ENCODE peak calls at places on chromosomes 2 and 18, in four cellular contexts. I is T-helper 1 cell, R is coronary artery, Y is lower leg skin. F is an unnamed sample.

GRCh38 chr2:235674116-235674515 is 180.3 kb downstream of the AGAP1 start:
- DNase-seq in R (no peak), I (no peak), Y (no peak), F (no peak)

GRCh38 chr2:170377469-170378207 is 199.7 kb downstream of the MYO3B start:
- DNase-seq in R (no peak), Y (no peak), I (no peak), F (no peak)

GRCh38 chr18:56204052-56204451 is 434.3 kb downstream of the TXNL1 start:
- DNase-seq in R (no peak), Y (no peak), I (no peak), F (no peak)

GRCh38 chr2:235047171-235048160 is 95.6 kb downstream of the SH3BP4 start:
- DNase-seq in I (no peak), R (no peak), Y (peak), F (no peak)

GRCh38 chr2:240712121-240712520 is 20.5 kb downstream of the AQP12A start:
- DNase-seq in Y (no peak), I (no peak), R (no peak), F (no peak)

GRCh38 chr2:177578454-177578853 is 185.9 kb downstream of the AGPS start:
- DNase-seq in Y (no peak), I (no peak), R (no peak), F (no peak)

GRCh38 chr18:46488472-46489213 is 168.4 kb downstream of the LOXHD1 start:
- DNase-seq in I (no peak), R (no peak), Y (no peak), F (no peak)

GRCh38 chr2:127045792-127046501 is 61.0 kb downstream of the BIN1 start:
- DNase-seq in I (no peak), Y (peak), R (peak), F (no peak)

GRCh38 chr2:239259173-239259572 is 141.6 kb downstream of the HDAC4 start:
- DNase-seq in I (no peak), R (peak), Y (peak), F (no peak)

GRCh38 chr2:219469186-219469724 is 29.4 kb upstream of the GMPPA start:
- DNase-seq in R (no peak), I (no peak), Y (no peak), F (peak)